ENCODE peak calls at places on chromosomes 4 and X, in eight cellular contexts. P is HCEC 1CT, J is NCI-H69, R is SW480, O is AG09319, D is amniotic stem cell, K is stromal cell of bone marrow, H is left ventricle myocardium inferior. E is an unnamed sample.
A peak's percentile ranks its signal among the peaks of the same experiment; 100 is the strongest.

GRCh38 chrX:108285918-108286317 is 152.3 kb downstream of the COL4A6 start:
- DNase-seq in P (no peak), J (no peak), R (no peak), O (no peak), D (no peak), K (no peak), H (no peak), E (no peak)

GRCh38 chrX:66018585-66019309 is 21.1 kb downstream of the VSIG4 start:
- DNase-seq in P (no peak), J (no peak), R (no peak), O (no peak), D (no peak), K (no peak), H (no peak), E (no peak)

GRCh38 chr4:16205298-16206164 is 20.7 kb downstream of the TAPT1 start:
- DNase-seq in P (peak; percentile 25), J (peak; percentile 55), R (peak; percentile 39), O (no peak), D (no peak), K (no peak), H (no peak), E (no peak)

GRCh38 chr4:113869743-113870375 is 108.3 kb upstream of the CAMK2D start:
- DNase-seq in P (peak; percentile 19), J (no peak), R (no peak), O (no peak), D (no peak), K (peak; percentile 36), H (no peak), E (no peak)

GRCh38 chrX:74800062-74800461 is 125.2 kb downstream of the NEXMIF start:
- DNase-seq in P (no peak), J (no peak), R (no peak), O (no peak), D (no peak), K (no peak), H (no peak), E (no peak)

GRCh38 chr4:48943387-48943786 is 36.8 kb upstream of the OCIAD2 start:
- DNase-seq in P (no peak), J (peak; percentile 68), R (peak; percentile 49), O (no peak), D (no peak), K (no peak), H (no peak), E (no peak)

GRCh38 chrX:78130396-78130795 is 9.1 kb downstream of the TAF9B start:
- DNase-seq in P (no peak), J (no peak), R (no peak), O (no peak), D (no peak), K (no peak), H (no peak), E (no peak)

GRCh38 chrX:313546-313945 is 5.0 kb downstream of the GTPBP6 start:
- DNase-seq in P (no peak), J (no peak), R (no peak), O (no peak), D (no peak), K (no peak), H (peak; percentile 6), E (no peak)

GRCh38 chr4:168092176-168092712 is at the start of gene ANXA10:
- DNase-seq in P (no peak), J (no peak), R (no peak), O (no peak), D (no peak), K (no peak), H (no peak), E (no peak)

GRCh38 chr4:75696036-75696435 is 22.8 kb upstream of the G3BP2 start:
- DNase-seq in P (no peak), J (no peak), R (no peak), O (no peak), D (no peak), K (no peak), H (no peak), E (no peak)

GRCh38 chr4:70269674-70270073 is 27.3 kb downstream of the CSN3 start:
- DNase-seq in P (no peak), J (peak; percentile 4), R (peak; percentile 4), O (no peak), D (no peak), K (no peak), H (no peak), E (no peak)

GRCh38 chr4:23374280-23374679 is 515.6 kb downstream of the PPARGC1A start:
- DNase-seq in P (no peak), J (no peak), R (no peak), O (no peak), D (no peak), K (no peak), H (no peak), E (no peak)